ENCODE peak calls at places on chromosome 10, in ten cellular contexts. One of them, this sample, is unnamed.

GRCh38 chr10:89327803-89328441 is at the start of gene IFIT3:
- DNase-seq in right atrium auricular region: peak; percentile 87
- DNase-seq in DMS153: no peak
- DNase-seq in mammary epithelial cell: peak; percentile 67
- DNase-seq in nephron progenitor cell: peak; percentile 47
- DNase-seq in activated T-cell treated with anti-CD3 and anti-CD28 coated beads for 1 hour: no peak
- DNase-seq in spleen: no peak
- DNase-seq in left cardiac atrium: peak; percentile 79
- DNase-seq in uterus: peak; percentile 79
- DNase-seq in MV-4-11: peak; percentile 57
- DNase-seq in this sample: no peak

GRCh38 chr10:79155301-79156081 is 86.7 kb downstream of the ZMIZ1 start:
- DNase-seq in right atrium auricular region: peak; percentile 82
- DNase-seq in DMS153: no peak
- DNase-seq in mammary epithelial cell: no peak
- DNase-seq in nephron progenitor cell: no peak
- DNase-seq in activated T-cell treated with anti-CD3 and anti-CD28 coated beads for 1 hour: no peak
- DNase-seq in spleen: peak; percentile 86
- DNase-seq in left cardiac atrium: peak; percentile 67
- DNase-seq in uterus: peak; percentile 41
- DNase-seq in MV-4-11: peak; percentile 55
- DNase-seq in this sample: no peak

GRCh38 chr10:102642553-102643345 is 1.5 kb upstream of the TRIM8 start:
- DNase-seq in right atrium auricular region: peak; percentile 80
- DNase-seq in DMS153: peak; percentile 40
- DNase-seq in mammary epithelial cell: peak; percentile 61
- DNase-seq in nephron progenitor cell: peak; percentile 47
- DNase-seq in activated T-cell treated with anti-CD3 and anti-CD28 coated beads for 1 hour: peak; percentile 51
- DNase-seq in spleen: peak; percentile 91
- DNase-seq in left cardiac atrium: peak; percentile 68
- DNase-seq in uterus: peak; percentile 75
- DNase-seq in MV-4-11: no peak
- DNase-seq in this sample: peak; percentile 57

GRCh38 chr10:42952931-42953683 is 123.8 kb upstream of the RET start:
- DNase-seq in right atrium auricular region: peak; percentile 38
- DNase-seq in DMS153: no peak
- DNase-seq in mammary epithelial cell: no peak
- DNase-seq in nephron progenitor cell: no peak
- DNase-seq in activated T-cell treated with anti-CD3 and anti-CD28 coated beads for 1 hour: no peak
- DNase-seq in spleen: peak; percentile 43
- DNase-seq in left cardiac atrium: no peak
- DNase-seq in uterus: no peak
- DNase-seq in MV-4-11: no peak
- DNase-seq in this sample: no peak

GRCh38 chr10:71221586-71222202 is 9.3 kb downstream of the UNC5B start:
- DNase-seq in right atrium auricular region: no peak
- DNase-seq in DMS153: no peak
- DNase-seq in mammary epithelial cell: no peak
- DNase-seq in nephron progenitor cell: no peak
- DNase-seq in activated T-cell treated with anti-CD3 and anti-CD28 coated beads for 1 hour: no peak
- DNase-seq in spleen: no peak
- DNase-seq in left cardiac atrium: no peak
- DNase-seq in uterus: no peak
- DNase-seq in MV-4-11: peak; percentile 9
- DNase-seq in this sample: no peak

GRCh38 chr10:63204667-63205391 is 71.7 kb downstream of the NRBF2 start:
- DNase-seq in right atrium auricular region: no peak
- DNase-seq in DMS153: no peak
- DNase-seq in mammary epithelial cell: no peak
- DNase-seq in nephron progenitor cell: no peak
- DNase-seq in activated T-cell treated with anti-CD3 and anti-CD28 coated beads for 1 hour: no peak
- DNase-seq in spleen: no peak
- DNase-seq in left cardiac atrium: no peak
- DNase-seq in uterus: no peak
- DNase-seq in MV-4-11: peak; percentile 13
- DNase-seq in this sample: no peak

GRCh38 chr10:420154-421121 is 269.0 kb downstream of the DIP2C start:
- DNase-seq in right atrium auricular region: peak; percentile 72
- DNase-seq in DMS153: no peak
- DNase-seq in mammary epithelial cell: no peak
- DNase-seq in nephron progenitor cell: no peak
- DNase-seq in activated T-cell treated with anti-CD3 and anti-CD28 coated beads for 1 hour: no peak
- DNase-seq in spleen: peak; percentile 73
- DNase-seq in left cardiac atrium: peak; percentile 75
- DNase-seq in uterus: no peak
- DNase-seq in MV-4-11: no peak
- DNase-seq in this sample: no peak

GRCh38 chr10:48517911-48518321 is 87.0 kb downstream of the ARHGAP22 start:
- DNase-seq in right atrium auricular region: no peak
- DNase-seq in DMS153: no peak
- DNase-seq in mammary epithelial cell: no peak
- DNase-seq in nephron progenitor cell: no peak
- DNase-seq in activated T-cell treated with anti-CD3 and anti-CD28 coated beads for 1 hour: no peak
- DNase-seq in spleen: peak; percentile 70
- DNase-seq in left cardiac atrium: no peak
- DNase-seq in uterus: no peak
- DNase-seq in MV-4-11: peak; percentile 74
- DNase-seq in this sample: no peak

GRCh38 chr10:86786368-86786767 is 29.9 kb downstream of the BMPR1A start:
- DNase-seq in right atrium auricular region: no peak
- DNase-seq in DMS153: no peak
- DNase-seq in mammary epithelial cell: no peak
- DNase-seq in nephron progenitor cell: no peak
- DNase-seq in activated T-cell treated with anti-CD3 and anti-CD28 coated beads for 1 hour: no peak
- DNase-seq in spleen: no peak
- DNase-seq in left cardiac atrium: no peak
- DNase-seq in uterus: no peak
- DNase-seq in MV-4-11: no peak
- DNase-seq in this sample: no peak

GRCh38 chr10:42795701-42796100 is 13.1 kb downstream of the BMS1 start:
- DNase-seq in right atrium auricular region: no peak
- DNase-seq in DMS153: no peak
- DNase-seq in mammary epithelial cell: no peak
- DNase-seq in nephron progenitor cell: no peak
- DNase-seq in activated T-cell treated with anti-CD3 and anti-CD28 coated beads for 1 hour: no peak
- DNase-seq in spleen: no peak
- DNase-seq in left cardiac atrium: no peak
- DNase-seq in uterus: no peak
- DNase-seq in MV-4-11: no peak
- DNase-seq in this sample: no peak

GRCh38 chr10:51937736-51938135 is 238.3 kb upstream of the CSTF2T start:
- DNase-seq in right atrium auricular region: no peak
- DNase-seq in DMS153: no peak
- DNase-seq in mammary epithelial cell: peak; percentile 6
- DNase-seq in nephron progenitor cell: no peak
- DNase-seq in activated T-cell treated with anti-CD3 and anti-CD28 coated beads for 1 hour: no peak
- DNase-seq in spleen: no peak
- DNase-seq in left cardiac atrium: no peak
- DNase-seq in uterus: no peak
- DNase-seq in MV-4-11: no peak
- DNase-seq in this sample: no peak

GRCh38 chr10:130747946-130748345 is 563.6 kb downstream of the TCERG1L start:
- DNase-seq in right atrium auricular region: no peak
- DNase-seq in DMS153: no peak
- DNase-seq in mammary epithelial cell: no peak
- DNase-seq in nephron progenitor cell: no peak
- DNase-seq in activated T-cell treated with anti-CD3 and anti-CD28 coated beads for 1 hour: no peak
- DNase-seq in spleen: peak; percentile 55
- DNase-seq in left cardiac atrium: no peak
- DNase-seq in uterus: no peak
- DNase-seq in MV-4-11: no peak
- DNase-seq in this sample: no peak

GRCh38 chr10:11881477-11882417 is 58.6 kb downstream of the PROSER2 start:
- DNase-seq in right atrium auricular region: no peak
- DNase-seq in DMS153: no peak
- DNase-seq in mammary epithelial cell: peak; percentile 95
- DNase-seq in nephron progenitor cell: no peak
- DNase-seq in activated T-cell treated with anti-CD3 and anti-CD28 coated beads for 1 hour: no peak
- DNase-seq in spleen: no peak
- DNase-seq in left cardiac atrium: no peak
- DNase-seq in uterus: no peak
- DNase-seq in MV-4-11: no peak
- DNase-seq in this sample: no peak

GRCh38 chr10:95472304-95473088 is 88.7 kb downstream of the SORBS1 start:
- DNase-seq in right atrium auricular region: no peak
- DNase-seq in DMS153: no peak
- DNase-seq in mammary epithelial cell: no peak
- DNase-seq in nephron progenitor cell: no peak
- DNase-seq in activated T-cell treated with anti-CD3 and anti-CD28 coated beads for 1 hour: no peak
- DNase-seq in spleen: no peak
- DNase-seq in left cardiac atrium: no peak
- DNase-seq in uterus: no peak
- DNase-seq in MV-4-11: no peak
- DNase-seq in this sample: no peak